ENCODE peak calls at places on chromosomes 7 and 10, in four cellular contexts. O is esophagus muscularis mucosa, M is body of pancreas, I is right lobe of liver. N is an unnamed sample.

GRCh38 chr7:33072471-33072870 is 9.9 kb upstream of the NT5C3A start:
- DNase-seq in O (no peak), M (no peak), I (no peak), N (peak)

GRCh38 chr7:158443688-158444483 is 143.7 kb downstream of the PTPRN2 start:
- DNase-seq in O (no peak), M (no peak), I (no peak), N (no peak)

GRCh38 chr7:143318661-143319060 is 2.8 kb downstream of the CLCN1 start:
- DNase-seq in O (no peak), M (no peak), I (peak), N (no peak)

GRCh38 chr7:134605978-134606923 is 40.4 kb upstream of the BPGM start:
- DNase-seq in O (no peak), M (peak), I (peak), N (peak)

GRCh38 chr10:72272689-72273409 is 875 bp upstream of the DDIT4 start:
- DNase-seq in O (peak), M (peak), I (peak), N (peak)

GRCh38 chr7:73678862-73679261 is 4.4 kb downstream of the DNAJC30 start:
- DNase-seq in O (no peak), M (no peak), I (no peak), N (no peak)

GRCh38 chr10:84158061-84158460 is 15.5 kb upstream of the GPR15LG start:
- DNase-seq in O (no peak), M (no peak), I (no peak), N (no peak)

GRCh38 chr10:36026081-36026480 is 384.0 kb upstream of the FZD8 start:
- DNase-seq in O (no peak), M (no peak), I (no peak), N (no peak)

GRCh38 chr10:77692782-77693181 is 55.2 kb upstream of the KCNMA1 start:
- DNase-seq in O (no peak), M (peak), I (no peak), N (peak)

GRCh38 chr7:73831656-73832579 is 1.1 kb downstream of the CLDN4 start:
- DNase-seq in O (no peak), M (peak), I (no peak), N (no peak)

GRCh38 chr7:152512711-152513110 is 76.9 kb upstream of the KMT2C start:
- DNase-seq in O (no peak), M (no peak), I (no peak), N (no peak)

GRCh38 chr7:17010637-17011300 is 129.0 kb upstream of the AGR3 start:
- DNase-seq in O (no peak), M (no peak), I (no peak), N (no peak)

GRCh38 chr7:98800996-98801395 is 68.8 kb downstream of the TMEM130 start:
- DNase-seq in O (no peak), M (no peak), I (no peak), N (no peak)

GRCh38 chr7:15558747-15559146 is 3.1 kb downstream of the AGMO start:
- DNase-seq in O (no peak), M (no peak), I (no peak), N (no peak)

GRCh38 chr10:52906046-52906445 is 133.5 kb upstream of the MBL2 start:
- DNase-seq in O (no peak), M (no peak), I (no peak), N (no peak)

GRCh38 chr10:93816123-93816747 is 58.5 kb downstream of the LGI1 start:
- DNase-seq in O (no peak), M (peak), I (peak), N (peak)

GRCh38 chr7:106070201-106070551 is 41.9 kb downstream of the SYPL1 start:
- DNase-seq in O (peak), M (peak), I (peak), N (no peak)

GRCh38 chr7:128217972-128218652 is 23.0 kb upstream of the LEP start:
- DNase-seq in O (no peak), M (no peak), I (no peak), N (no peak)

GRCh38 chr7:123148813-123149212 is 51.0 kb downstream of the SLC13A1 start:
- DNase-seq in O (no peak), M (no peak), I (no peak), N (no peak)

GRCh38 chr7:139479620-139480019 is 3.9 kb downstream of the KLRG2 start:
- DNase-seq in O (no peak), M (no peak), I (no peak), N (no peak)

GRCh38 chr10:80192553-80192952 is 12.8 kb downstream of the ANXA11 start:
- DNase-seq in O (no peak), M (no peak), I (no peak), N (no peak)

GRCh38 chr7:55065511-55066229 is 46.9 kb downstream of the EGFR start:
- DNase-seq in O (no peak), M (no peak), I (no peak), N (peak)

GRCh38 chr7:20783716-20784310 is 2.9 kb downstream of the SP8 start:
- DNase-seq in O (no peak), M (peak), I (no peak), N (no peak)

GRCh38 chr7:50665403-50666123 is 100.4 kb upstream of the DDC start:
- DNase-seq in O (no peak), M (no peak), I (no peak), N (no peak)

GRCh38 chr10:100043796-100044195 is 34.0 kb upstream of the DNMBP start:
- DNase-seq in O (no peak), M (no peak), I (no peak), N (no peak)

GRCh38 chr7:918118-918425 is 36.4 kb downstream of the ADAP1 start:
- DNase-seq in O (no peak), M (no peak), I (no peak), N (no peak)

GRCh38 chr7:123798527-123799188 is 46.3 kb upstream of the HYAL4 start:
- DNase-seq in O (no peak), M (no peak), I (no peak), N (no peak)

GRCh38 chr7:117588352-117588794 is 108.5 kb downstream of the CFTR start:
- DNase-seq in O (no peak), M (no peak), I (no peak), N (no peak)

GRCh38 chr10:131549116-131549515 is 237.6 kb upstream of the TCERG1L start:
- DNase-seq in O (no peak), M (no peak), I (no peak), N (no peak)

GRCh38 chr10:121216721-121217181 is 365.6 kb downstream of the WDR11 start:
- DNase-seq in O (no peak), M (no peak), I (peak), N (no peak)

GRCh38 chr7:56125831-56126230 is 9.6 kb upstream of the NUPR2 start:
- DNase-seq in O (no peak), M (no peak), I (no peak), N (no peak)

GRCh38 chr10:124569623-124570470 is 108.2 kb downstream of the LHPP start:
- DNase-seq in O (no peak), M (no peak), I (no peak), N (no peak)

GRCh38 chr10:97399843-97400545 is 1.1 kb downstream of the RRP12 start:
- DNase-seq in O (no peak), M (peak), I (no peak), N (peak)

GRCh38 chr7:76333388-76334101 is 25.2 kb downstream of the YWHAG start:
- DNase-seq in O (no peak), M (peak), I (peak), N (no peak)

GRCh38 chr7:64667311-64667710 is 1.4 kb downstream of the ZNF107 start:
- DNase-seq in O (no peak), M (no peak), I (no peak), N (no peak)

GRCh38 chr7:64665980-64666674 is at the start of gene ZNF107:
- DNase-seq in O (peak), M (peak), I (peak), N (peak)
- TF ChIP-seq POLR2A in O (no peak), M (peak), I (no peak), N (peak)

DNA sequence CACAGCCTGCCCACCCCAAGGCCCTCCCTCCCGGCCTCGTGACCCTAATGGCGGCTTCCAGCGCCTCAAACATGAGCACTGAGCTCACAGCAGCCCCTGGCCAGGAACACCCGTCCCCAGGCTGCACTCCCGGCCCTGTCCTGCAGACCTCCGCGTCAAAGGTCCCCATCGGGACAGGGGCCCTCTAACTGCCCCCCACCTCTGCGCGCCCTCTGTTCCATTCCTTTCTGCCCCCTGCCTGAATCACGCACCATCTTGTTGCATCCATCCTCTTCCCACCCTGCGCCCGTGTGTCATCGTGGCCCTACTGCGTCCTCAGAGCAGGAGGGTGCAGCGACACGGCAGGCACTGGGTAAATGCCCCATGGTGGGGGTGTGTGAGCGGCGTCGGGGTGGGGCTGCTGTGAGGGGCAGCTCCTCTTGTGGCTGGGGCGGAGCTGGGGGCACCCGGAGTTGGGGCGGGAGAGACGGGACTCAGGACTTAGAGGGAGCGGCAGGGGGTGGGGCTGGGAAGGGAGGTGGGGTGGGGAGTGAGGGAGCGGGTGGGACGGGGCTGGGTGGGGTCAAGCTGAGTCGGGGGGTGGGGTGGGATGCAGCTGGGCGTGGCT is 13.4 kb downstream of the SLC29A4 start:
- DNase-seq in O (no peak), M (no peak), I (no peak), N (no peak)
- TF ChIP-seq POLR2A in O (no peak), M (no peak), I (no peak), N (no peak)

GRCh38 chr7:149624419-149625338 is 127.1 kb upstream of the ZNF746 start:
- DNase-seq in O (peak), M (peak), I (peak), N (peak)
- TF ChIP-seq POLR2A in O (no peak), M (peak), I (peak), N (peak)

GRCh38 chr7:37433166-37433565 is 15.5 kb downstream of the ELMO1 start:
- DNase-seq in O (no peak), M (no peak), I (no peak), N (no peak)

GRCh38 chr7:37432240-37432917 is 16.3 kb downstream of the ELMO1 start:
- DNase-seq in O (no peak), M (no peak), I (no peak), N (no peak)

GRCh38 chr7:37438879-37439278 is 9.8 kb downstream of the ELMO1 start:
- DNase-seq in O (no peak), M (no peak), I (peak), N (no peak)

GRCh38 chr7:37431413-37431812 is 17.3 kb downstream of the ELMO1 start:
- DNase-seq in O (no peak), M (no peak), I (no peak), N (no peak)

DNA sequence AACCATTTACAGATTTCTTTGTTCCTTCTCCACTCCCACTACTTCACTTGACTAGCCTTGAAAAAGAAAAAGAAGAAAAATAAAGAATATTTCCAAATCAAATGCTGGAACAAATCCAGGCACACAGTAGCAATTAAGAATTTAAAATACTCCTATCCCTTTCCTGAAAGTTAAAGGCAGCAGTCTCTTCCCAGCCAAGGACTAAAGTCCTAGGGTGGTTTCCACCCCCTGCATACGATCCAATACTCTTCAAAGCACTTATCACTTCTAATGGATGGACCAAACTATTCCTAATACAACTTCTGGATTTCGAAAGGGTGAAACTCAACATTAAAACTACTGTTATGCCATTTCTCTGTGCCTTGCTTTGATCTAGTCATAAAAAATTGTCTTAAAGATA is 13.5 kb downstream of the ELMO1 start:
- DNase-seq in O (no peak), M (no peak), I (no peak), N (no peak)
- TF ChIP-seq POLR2A in O (no peak), M (no peak), I (no peak), N (no peak)

GRCh38 chr7:27652518-27652917 is 10.2 kb downstream of the HIBADH start:
- DNase-seq in O (no peak), M (no peak), I (no peak), N (no peak)

GRCh38 chr7:27647052-27647451 is 15.6 kb downstream of the HIBADH start:
- DNase-seq in O (no peak), M (no peak), I (no peak), N (peak)

GRCh38 chr7:27650283-27650682 is 12.4 kb downstream of the HIBADH start:
- DNase-seq in O (no peak), M (no peak), I (no peak), N (no peak)

GRCh38 chr7:27651702-27652101 is 11.0 kb downstream of the HIBADH start:
- DNase-seq in O (no peak), M (no peak), I (no peak), N (no peak)

DNA sequence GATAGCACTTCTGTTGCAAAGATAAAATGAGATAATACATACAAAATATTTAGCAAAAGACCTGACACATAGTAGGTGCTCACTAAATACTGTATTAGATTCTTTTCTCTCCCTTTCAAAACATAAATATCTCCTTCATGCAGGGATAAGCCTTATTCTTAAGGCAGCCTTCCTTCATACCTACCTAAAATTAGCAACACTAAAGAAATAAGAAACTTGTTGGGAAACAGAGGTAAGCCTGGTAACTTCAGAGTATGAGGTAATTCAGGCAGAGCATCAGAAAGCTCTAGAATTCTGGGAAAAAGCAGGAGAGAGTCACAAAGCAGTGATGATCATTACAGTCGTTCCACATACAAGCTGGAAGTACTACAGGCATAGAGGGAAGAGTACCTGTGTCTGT is 15.2 kb downstream of the HIBADH start:
- DNase-seq in O (no peak), M (no peak), I (no peak), N (no peak)
- TF ChIP-seq POLR2A in O (no peak), M (no peak), I (no peak), N (no peak)

GRCh38 chr7:131927770-131928169 is 371.3 kb upstream of the PODXL start:
- DNase-seq in O (no peak), M (no peak), I (no peak), N (no peak)
- TF ChIP-seq POLR2A in O (no peak), M (no peak), I (no peak), N (no peak)

DNA sequence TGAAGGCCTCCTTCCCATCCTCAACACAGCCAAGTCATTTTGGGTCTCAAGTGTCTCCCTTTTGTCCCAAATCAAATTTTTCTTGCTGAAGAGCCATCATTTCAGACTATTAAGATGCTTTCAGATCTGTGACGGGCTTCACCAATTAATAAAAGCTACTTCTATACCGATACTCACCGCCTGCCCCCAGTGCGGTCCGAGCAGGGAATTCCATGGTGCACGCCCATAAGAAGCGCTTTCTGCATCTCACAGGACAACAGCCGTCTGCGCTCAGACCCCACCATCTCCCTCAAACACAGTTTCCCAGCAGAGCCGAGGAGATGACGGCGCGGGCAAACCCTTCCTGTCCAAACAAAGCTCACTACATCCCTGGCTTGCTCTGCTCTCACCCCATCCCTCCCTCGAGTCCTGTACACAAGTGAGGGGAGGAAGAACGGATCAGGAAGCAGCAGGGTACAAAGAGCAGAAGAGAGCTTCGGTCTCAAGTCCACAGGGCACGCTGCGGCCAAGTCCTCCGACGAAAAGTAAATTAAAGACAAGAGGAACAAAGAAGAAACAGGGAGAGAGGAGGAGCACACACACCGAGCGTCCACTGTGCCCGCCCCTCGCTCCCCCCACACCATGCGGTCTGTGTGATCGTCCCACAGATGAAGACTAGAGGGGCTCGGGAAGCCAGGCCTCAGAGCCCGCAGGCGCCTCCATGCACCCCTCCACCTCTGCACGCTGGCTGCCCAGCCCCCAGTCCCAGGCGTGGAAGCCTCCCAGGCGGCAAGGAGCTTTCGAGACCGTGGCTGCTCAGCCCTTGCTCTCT is 122.0 kb downstream of the MAD1L1 start:
- DNase-seq in O (no peak), M (no peak), I (no peak), N (no peak)
- TF ChIP-seq POLR2A in O (no peak), M (no peak), I (no peak), N (no peak)

DNA sequence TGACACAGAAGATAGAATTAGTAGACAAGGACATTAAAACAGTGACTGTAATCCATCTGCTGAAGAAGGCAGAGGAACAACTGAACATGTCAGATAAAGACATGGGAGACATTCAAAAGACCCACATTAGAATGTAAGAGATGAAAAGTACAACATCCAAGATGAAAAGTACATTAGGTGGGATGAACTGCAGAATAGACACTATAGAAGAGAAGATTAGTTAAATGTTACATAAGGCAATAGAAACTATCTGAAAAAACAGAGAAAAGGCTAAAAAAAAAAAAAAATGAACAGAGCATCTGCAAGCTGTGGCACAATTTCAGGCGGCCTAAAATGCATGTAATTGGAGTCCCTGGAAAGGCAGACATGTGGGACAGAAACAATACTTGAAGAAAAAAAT is 21.6 kb downstream of the NUB1 start:
- DNase-seq in O (no peak), M (no peak), I (no peak), N (no peak)
- TF ChIP-seq POLR2A in O (no peak), M (no peak), I (no peak), N (no peak)

GRCh38 chr10:2929457-2929856 is 137.9 kb upstream of the PFKP start:
- DNase-seq in O (no peak), M (no peak), I (no peak), N (no peak)
- TF ChIP-seq POLR2A in O (no peak), M (no peak), I (no peak), N (no peak)

DNA sequence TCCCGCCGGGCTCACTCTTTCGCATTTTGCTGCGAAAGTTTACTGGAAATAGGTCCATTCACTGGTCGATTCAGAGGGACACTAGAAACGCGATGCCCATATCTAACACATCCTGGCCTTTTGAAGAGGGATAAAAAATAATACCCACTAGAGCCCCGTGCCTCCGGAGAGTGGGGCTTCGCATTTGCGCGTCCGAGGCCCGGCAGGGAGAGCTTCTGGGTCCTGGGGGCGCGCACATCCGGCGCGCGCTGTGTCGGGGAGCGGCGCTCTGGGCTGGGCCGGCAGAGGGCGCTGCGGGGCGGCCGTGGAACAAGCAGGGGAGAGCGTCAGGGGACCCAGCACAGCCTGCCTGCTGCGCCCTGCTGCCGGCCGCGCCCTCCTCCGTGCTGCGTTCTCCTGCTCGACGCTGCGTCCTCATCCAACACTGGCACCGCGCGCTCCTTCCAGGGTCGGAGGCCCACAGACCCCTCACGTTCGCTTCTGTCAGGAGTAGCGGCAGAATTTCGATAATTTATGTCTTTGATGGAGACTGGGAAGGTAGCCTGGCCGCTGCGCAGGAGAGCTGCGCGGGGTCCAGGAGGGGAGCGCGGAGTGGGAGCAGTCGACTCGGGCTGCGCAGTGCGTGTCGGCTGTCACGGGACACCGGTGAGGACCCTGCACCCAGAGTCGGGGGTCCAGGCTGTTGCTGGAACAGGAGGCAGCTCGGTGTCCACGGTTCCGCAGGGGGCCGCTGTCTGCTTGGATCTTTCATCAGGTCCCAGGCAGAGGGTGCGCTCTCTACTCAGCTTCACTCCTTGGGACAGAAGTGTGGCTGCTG is 41.5 kb upstream of the ZNF32 start:
- DNase-seq in O (peak), M (peak), I (peak), N (peak)
- TF ChIP-seq POLR2A in O (no peak), M (peak), I (peak), N (peak)

N was measured in H54.